ENCODE peak calls at places on chromosomes 4 and X, in five cellular contexts. O is AG09319, I is ovary, S is Panc1, A is fibroblast of lung. K is an unnamed sample.
A peak's percentile ranks its signal among the peaks of the same experiment; 100 is the strongest.

GRCh38 chr4:9592010-9592409 is 147.8 kb downstream of the DEFB131A start:
- DNase-seq in O (no peak), I (no peak), S (no peak), A (no peak), K (no peak)

GRCh38 chr4:128393111-128393704 is 105.6 kb upstream of the PGRMC2 start:
- DNase-seq in O (no peak), I (no peak), S (no peak), A (peak; percentile 73), K (no peak)

GRCh38 chr4:92184566-92184965 is 119.2 kb upstream of the GRID2 start:
- DNase-seq in O (no peak), I (no peak), S (no peak), A (peak; percentile 58), K (no peak)

GRCh38 chr4:56908206-56909082 is 744 bp downstream of the REST start:
- DNase-seq in O (no peak), I (peak; percentile 62), S (no peak), A (peak; percentile 65), K (no peak)

GRCh38 chrX:136168929-136169735 is 21.8 kb downstream of the FHL1 start:
- DNase-seq in O (peak; percentile 96), I (no peak), S (no peak), A (peak; percentile 97), K (peak; percentile 90)

GRCh38 chr4:56863441-56864129 is 42.1 kb upstream of the SPINK2 start:
- DNase-seq in O (no peak), I (no peak), S (no peak), A (no peak), K (no peak)

GRCh38 chr4:89222171-89222570 is 85.4 kb downstream of the GPRIN3 start:
- DNase-seq in O (no peak), I (no peak), S (no peak), A (no peak), K (no peak)

GRCh38 chr4:185845966-185846365 is 34.0 kb upstream of the SORBS2 start:
- DNase-seq in O (no peak), I (no peak), S (no peak), A (no peak), K (no peak)

GRCh38 chr4:687975-688694 is 816 bp downstream of the SLC49A3 start:
- DNase-seq in O (no peak), I (no peak), S (no peak), A (no peak), K (no peak)

GRCh38 chr4:148445071-148445902 is 3.1 kb upstream of the NR3C2 start:
- DNase-seq in O (no peak), I (peak; percentile 77), S (no peak), A (no peak), K (no peak)

GRCh38 chr4:8443801-8444200 is 3.2 kb downstream of the TRMT44 start:
- DNase-seq in O (no peak), I (no peak), S (no peak), A (no peak), K (no peak)

GRCh38 chrX:69988955-69989394 is 60.8 kb downstream of the AWAT2 start:
- DNase-seq in O (no peak), I (no peak), S (no peak), A (no peak), K (no peak)

GRCh38 chr4:143352052-143352451 is 15.4 kb downstream of the GAB1 start:
- DNase-seq in O (no peak), I (no peak), S (no peak), A (no peak), K (no peak)

GRCh38 chrX:13092455-13092941 is 48.1 kb upstream of the FAM9C start:
- DNase-seq in O (no peak), I (no peak), S (no peak), A (no peak), K (no peak)

GRCh38 chr4:8218371-8219050 is 19.4 kb downstream of the SH3TC1 start:
- DNase-seq in O (no peak), I (no peak), S (no peak), A (no peak), K (no peak)

GRCh38 chrX:82218361-82218760 is 1016.5 kb downstream of the SH3BGRL start:
- DNase-seq in O (no peak), I (no peak), S (no peak), A (peak; percentile 5), K (no peak)
- TF ChIP-seq CTCF in O (peak; percentile 20), I (no peak), S (peak; percentile 36), A (no peak), K (no peak)

DNA sequence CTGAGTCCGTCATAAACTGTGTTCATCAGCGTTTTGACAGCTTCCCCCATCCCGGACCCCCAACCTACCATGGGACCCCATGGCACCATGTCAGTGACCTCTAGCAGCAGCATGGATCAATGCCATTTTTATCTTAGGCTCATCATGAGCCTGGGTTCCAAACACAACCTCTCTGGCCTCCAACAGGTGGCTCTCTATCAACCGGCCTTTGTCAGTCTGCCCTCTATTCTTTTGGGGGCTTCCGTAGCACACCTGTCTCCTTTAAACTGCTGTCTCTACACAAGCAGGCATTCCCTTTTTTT is 716 bp upstream of the TMEM150C start:
- DNase-seq in O (no peak), I (no peak), S (no peak), A (no peak), K (no peak)
- TF ChIP-seq CTCF in O (no peak), I (no peak), S (no peak), A (no peak), K (no peak)

DNA sequence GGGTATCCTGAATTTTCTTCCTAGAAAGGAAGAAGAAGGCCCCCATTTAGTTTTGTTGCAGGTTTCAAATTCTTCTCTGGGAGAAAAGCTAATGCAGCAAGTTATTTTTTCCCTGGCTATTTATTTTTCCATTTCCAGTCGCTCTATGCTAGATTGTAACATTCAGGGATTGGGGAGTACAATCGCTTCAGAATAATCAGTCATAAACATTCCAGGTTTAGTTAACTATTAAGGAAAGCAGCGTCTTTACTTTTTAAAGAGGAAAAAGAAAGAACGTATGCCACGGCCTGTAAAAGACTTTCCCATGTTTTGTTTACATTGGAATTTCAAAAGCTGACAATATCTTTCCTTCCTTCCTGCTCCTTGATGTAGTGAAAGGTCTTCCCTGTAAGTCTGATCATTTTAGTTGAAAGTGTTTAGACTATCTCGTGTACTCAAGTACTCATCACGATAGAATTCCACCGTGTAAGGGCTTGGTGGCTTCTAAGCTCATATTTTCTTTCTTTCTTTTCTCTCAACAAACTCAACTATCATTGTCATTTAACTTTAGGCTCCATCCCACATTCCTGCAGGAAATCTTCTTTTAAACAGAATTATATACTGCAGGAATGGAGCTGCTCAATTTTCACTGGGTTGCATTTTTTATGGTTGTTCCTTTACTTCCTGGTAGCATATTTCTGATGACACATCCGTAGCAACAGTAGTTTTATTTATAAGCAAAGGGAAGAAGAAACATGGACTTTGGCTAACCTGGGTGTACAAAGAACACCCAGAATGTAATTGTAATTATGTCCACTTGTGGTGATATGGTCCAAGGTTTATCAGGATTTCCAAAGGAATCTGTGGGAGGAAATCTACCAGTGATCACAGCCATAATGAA is 213.1 kb upstream of the FAT1 start:
- DNase-seq in O (peak; percentile 36), I (no peak), S (no peak), A (peak; percentile 81), K (no peak)
- TF ChIP-seq CTCF in O (peak; percentile 3), I (no peak), S (no peak), A (peak; percentile 11), K (peak; percentile 23)

DNA sequence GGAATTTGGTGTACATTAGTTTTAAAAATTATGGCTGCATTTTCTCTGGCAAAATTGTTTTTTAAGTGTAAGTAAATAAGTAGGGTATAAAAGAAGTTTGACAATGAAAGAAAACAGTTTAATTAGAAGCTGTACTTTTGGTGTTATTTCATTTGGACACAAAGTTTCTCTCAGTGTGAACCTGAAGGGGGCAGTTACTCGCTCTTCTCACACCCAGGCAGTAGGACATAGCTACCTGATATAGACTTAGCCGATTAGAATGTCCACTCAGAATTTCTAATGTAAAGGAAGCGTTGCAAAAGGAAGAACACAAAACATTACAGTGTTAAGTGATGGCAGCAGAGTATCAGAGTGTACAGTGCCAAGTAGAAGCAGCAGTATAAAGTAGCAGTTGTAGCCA is 311.9 kb upstream of the TECRL start:
- DNase-seq in O (no peak), I (no peak), S (no peak), A (no peak), K (no peak)
- TF ChIP-seq CTCF in O (no peak), I (no peak), S (no peak), A (no peak), K (no peak)

GRCh38 chrX:80879143-80879542 is 69.5 kb upstream of the BRWD3 start:
- DNase-seq in O (no peak), I (no peak), S (no peak), A (no peak), K (no peak)

GRCh38 chrX:80879916-80880315 is 70.2 kb upstream of the BRWD3 start:
- DNase-seq in O (no peak), I (no peak), S (no peak), A (no peak), K (no peak)

DNA sequence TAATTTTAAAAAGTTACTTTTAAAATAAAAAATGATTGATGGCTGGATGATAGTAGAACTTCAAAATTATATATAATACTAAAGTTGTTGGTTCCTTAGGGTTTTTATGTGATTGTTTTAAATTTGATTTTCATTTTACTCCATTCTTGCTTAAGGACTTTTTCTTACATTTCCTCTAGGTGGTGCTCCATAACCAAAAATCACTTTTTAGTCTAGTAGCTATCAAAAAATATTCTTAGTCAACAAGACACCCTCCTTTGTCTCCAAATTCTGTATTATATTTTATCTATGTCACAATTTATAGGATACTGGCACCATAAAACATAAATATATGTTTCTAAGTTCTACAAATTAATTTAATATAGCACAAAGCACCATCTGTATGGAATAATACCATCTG is 67.2 kb upstream of the BRWD3 start:
- DNase-seq in O (no peak), I (no peak), S (peak; percentile 10), A (peak; percentile 56), K (no peak)
- TF ChIP-seq CTCF in O (peak; percentile 40), I (peak; percentile 22), S (peak; percentile 31), A (no peak), K (no peak)